ENCODE peak calls at places on chromosomes 2 and 18, in ten cellular contexts. One of them, this sample, is unnamed.

GRCh38 chr2:238270606-238271005 is 17.8 kb downstream of the PER2 start:
- DNase-seq in OCI-LY7: no peak
- DNase-seq in neuronal stem cell: no peak
- DNase-seq in hepatocyte: no peak
- DNase-seq in pancreas: peak
- DNase-seq in Panc1: no peak
- DNase-seq in GM23338: no peak
- DNase-seq in body of pancreas: no peak
- DNase-seq in substantia nigra: no peak
- DNase-seq in transverse colon: no peak
- DNase-seq in this sample: no peak

GRCh38 chr2:69141081-69141480 is 128.1 kb downstream of the ANTXR1 start:
- DNase-seq in OCI-LY7: no peak
- DNase-seq in neuronal stem cell: no peak
- DNase-seq in hepatocyte: no peak
- DNase-seq in pancreas: no peak
- DNase-seq in Panc1: no peak
- DNase-seq in GM23338: no peak
- DNase-seq in body of pancreas: no peak
- DNase-seq in substantia nigra: no peak
- DNase-seq in transverse colon: no peak
- DNase-seq in this sample: no peak

GRCh38 chr2:70767094-70767698 is 804 bp downstream of the ADD2 start:
- DNase-seq in OCI-LY7: no peak
- DNase-seq in neuronal stem cell: no peak
- DNase-seq in hepatocyte: peak
- DNase-seq in pancreas: peak
- DNase-seq in Panc1: no peak
- DNase-seq in GM23338: peak
- DNase-seq in body of pancreas: no peak
- DNase-seq in substantia nigra: no peak
- DNase-seq in transverse colon: no peak
- DNase-seq in this sample: no peak

GRCh38 chr2:74078467-74078866 is 69.2 kb downstream of the BOLA3 start:
- DNase-seq in OCI-LY7: no peak
- DNase-seq in neuronal stem cell: no peak
- DNase-seq in hepatocyte: no peak
- DNase-seq in pancreas: no peak
- DNase-seq in Panc1: no peak
- DNase-seq in GM23338: no peak
- DNase-seq in body of pancreas: no peak
- DNase-seq in substantia nigra: no peak
- DNase-seq in transverse colon: no peak
- DNase-seq in this sample: no peak

GRCh38 chr2:39228413-39229209 is 15.2 kb downstream of the CDKL4 start:
- DNase-seq in OCI-LY7: peak
- DNase-seq in neuronal stem cell: peak
- DNase-seq in hepatocyte: no peak
- DNase-seq in pancreas: no peak
- DNase-seq in Panc1: no peak
- DNase-seq in GM23338: peak
- DNase-seq in body of pancreas: no peak
- DNase-seq in substantia nigra: no peak
- DNase-seq in transverse colon: no peak
- DNase-seq in this sample: no peak

GRCh38 chr2:38433607-38433975 is 56.5 kb upstream of the ATL2 start:
- DNase-seq in OCI-LY7: no peak
- DNase-seq in neuronal stem cell: no peak
- DNase-seq in hepatocyte: no peak
- DNase-seq in pancreas: no peak
- DNase-seq in Panc1: no peak
- DNase-seq in GM23338: no peak
- DNase-seq in body of pancreas: no peak
- DNase-seq in substantia nigra: no peak
- DNase-seq in transverse colon: no peak
- DNase-seq in this sample: peak

GRCh38 chr2:61763605-61764034 is 90.2 kb downstream of the FAM161A start:
- DNase-seq in OCI-LY7: no peak
- DNase-seq in neuronal stem cell: no peak
- DNase-seq in hepatocyte: peak
- DNase-seq in pancreas: peak
- DNase-seq in Panc1: peak
- DNase-seq in GM23338: no peak
- DNase-seq in body of pancreas: peak
- DNase-seq in substantia nigra: no peak
- DNase-seq in transverse colon: peak
- DNase-seq in this sample: peak

GRCh38 chr2:45765847-45766254 is 114.4 kb downstream of the PRKCE start:
- DNase-seq in OCI-LY7: no peak
- DNase-seq in neuronal stem cell: no peak
- DNase-seq in hepatocyte: peak
- DNase-seq in pancreas: no peak
- DNase-seq in Panc1: no peak
- DNase-seq in GM23338: no peak
- DNase-seq in body of pancreas: peak
- DNase-seq in substantia nigra: no peak
- DNase-seq in transverse colon: peak
- DNase-seq in this sample: no peak

GRCh38 chr2:224772494-224772893 is 56.3 kb upstream of the CCDC195 start:
- DNase-seq in OCI-LY7: no peak
- DNase-seq in neuronal stem cell: no peak
- DNase-seq in hepatocyte: no peak
- DNase-seq in pancreas: no peak
- DNase-seq in Panc1: no peak
- DNase-seq in GM23338: no peak
- DNase-seq in body of pancreas: no peak
- DNase-seq in substantia nigra: no peak
- DNase-seq in transverse colon: no peak
- DNase-seq in this sample: no peak

GRCh38 chr2:235162070-235162469 is 210.3 kb downstream of the SH3BP4 start:
- DNase-seq in OCI-LY7: no peak
- DNase-seq in neuronal stem cell: no peak
- DNase-seq in hepatocyte: no peak
- DNase-seq in pancreas: no peak
- DNase-seq in Panc1: no peak
- DNase-seq in GM23338: no peak
- DNase-seq in body of pancreas: no peak
- DNase-seq in substantia nigra: no peak
- DNase-seq in transverse colon: no peak
- DNase-seq in this sample: no peak

GRCh38 chr2:99810241-99810640 is 320.4 kb upstream of the REV1 start:
- DNase-seq in OCI-LY7: no peak
- DNase-seq in neuronal stem cell: no peak
- DNase-seq in hepatocyte: no peak
- DNase-seq in pancreas: no peak
- DNase-seq in Panc1: no peak
- DNase-seq in GM23338: no peak
- DNase-seq in body of pancreas: no peak
- DNase-seq in substantia nigra: no peak
- DNase-seq in transverse colon: no peak
- DNase-seq in this sample: peak

GRCh38 chr18:75173125-75173432 is 35.9 kb downstream of the PTGR3 start:
- DNase-seq in OCI-LY7: peak
- DNase-seq in neuronal stem cell: no peak
- DNase-seq in hepatocyte: peak
- DNase-seq in pancreas: no peak
- DNase-seq in Panc1: no peak
- DNase-seq in GM23338: peak
- DNase-seq in body of pancreas: no peak
- DNase-seq in substantia nigra: no peak
- DNase-seq in transverse colon: no peak
- DNase-seq in this sample: no peak

DNA sequence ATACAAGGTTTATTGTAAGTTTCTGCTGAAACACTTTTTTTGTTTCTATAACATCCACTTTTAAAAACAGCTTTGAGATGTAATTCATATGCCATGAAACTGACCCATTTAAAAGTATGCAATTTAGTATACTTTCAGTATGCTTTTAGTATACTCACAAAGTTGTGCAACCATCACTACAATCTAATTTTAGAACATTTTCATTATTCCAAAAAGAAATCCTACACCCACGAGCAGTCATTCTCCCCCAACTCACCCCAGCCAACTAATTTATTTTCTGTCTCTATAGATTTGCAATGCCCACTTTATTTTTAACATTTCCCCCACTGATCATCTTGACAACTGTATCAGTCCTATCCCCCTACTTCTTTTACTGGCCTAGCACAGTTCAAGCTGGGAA is 39.1 kb downstream of the FAM98A start:
- DNase-seq in OCI-LY7: no peak
- DNase-seq in neuronal stem cell: no peak
- DNase-seq in hepatocyte: no peak
- DNase-seq in pancreas: no peak
- DNase-seq in Panc1: no peak
- DNase-seq in GM23338: no peak
- DNase-seq in body of pancreas: no peak
- DNase-seq in substantia nigra: no peak
- DNase-seq in transverse colon: no peak
- DNase-seq in this sample: no peak
- H3K27ac ChIP-seq in OCI-LY7: no peak
- H3K27ac ChIP-seq in neuronal stem cell: no peak
- H3K27ac ChIP-seq in hepatocyte: peak
- H3K27ac ChIP-seq in pancreas: no peak
- H3K27ac ChIP-seq in Panc1: no peak
- H3K27ac ChIP-seq in GM23338: no peak
- H3K27ac ChIP-seq in body of pancreas: no peak
- H3K27ac ChIP-seq in substantia nigra: no peak
- H3K27ac ChIP-seq in transverse colon: no peak
- H3K27ac ChIP-seq in this sample: no peak

GRCh38 chr2:23241611-23242245 is 143.3 kb upstream of the KLHL29 start:
- DNase-seq in OCI-LY7: no peak
- DNase-seq in neuronal stem cell: no peak
- DNase-seq in hepatocyte: no peak
- DNase-seq in pancreas: no peak
- DNase-seq in Panc1: no peak
- DNase-seq in GM23338: no peak
- DNase-seq in body of pancreas: no peak
- DNase-seq in substantia nigra: no peak
- DNase-seq in transverse colon: no peak
- DNase-seq in this sample: no peak

GRCh38 chr2:23241106-23241505 is 143.9 kb upstream of the KLHL29 start:
- DNase-seq in OCI-LY7: no peak
- DNase-seq in neuronal stem cell: no peak
- DNase-seq in hepatocyte: no peak
- DNase-seq in pancreas: no peak
- DNase-seq in Panc1: no peak
- DNase-seq in GM23338: no peak
- DNase-seq in body of pancreas: no peak
- DNase-seq in substantia nigra: no peak
- DNase-seq in transverse colon: no peak
- DNase-seq in this sample: no peak

GRCh38 chr2:23246992-23247683 is 137.8 kb upstream of the KLHL29 start:
- DNase-seq in OCI-LY7: no peak
- DNase-seq in neuronal stem cell: no peak
- DNase-seq in hepatocyte: no peak
- DNase-seq in pancreas: no peak
- DNase-seq in Panc1: no peak
- DNase-seq in GM23338: no peak
- DNase-seq in body of pancreas: no peak
- DNase-seq in substantia nigra: no peak
- DNase-seq in transverse colon: no peak
- DNase-seq in this sample: no peak

GRCh38 chr2:23244656-23245055 is 140.3 kb upstream of the KLHL29 start:
- DNase-seq in OCI-LY7: no peak
- DNase-seq in neuronal stem cell: no peak
- DNase-seq in hepatocyte: no peak
- DNase-seq in pancreas: no peak
- DNase-seq in Panc1: no peak
- DNase-seq in GM23338: no peak
- DNase-seq in body of pancreas: no peak
- DNase-seq in substantia nigra: no peak
- DNase-seq in transverse colon: no peak
- DNase-seq in this sample: no peak

DNA sequence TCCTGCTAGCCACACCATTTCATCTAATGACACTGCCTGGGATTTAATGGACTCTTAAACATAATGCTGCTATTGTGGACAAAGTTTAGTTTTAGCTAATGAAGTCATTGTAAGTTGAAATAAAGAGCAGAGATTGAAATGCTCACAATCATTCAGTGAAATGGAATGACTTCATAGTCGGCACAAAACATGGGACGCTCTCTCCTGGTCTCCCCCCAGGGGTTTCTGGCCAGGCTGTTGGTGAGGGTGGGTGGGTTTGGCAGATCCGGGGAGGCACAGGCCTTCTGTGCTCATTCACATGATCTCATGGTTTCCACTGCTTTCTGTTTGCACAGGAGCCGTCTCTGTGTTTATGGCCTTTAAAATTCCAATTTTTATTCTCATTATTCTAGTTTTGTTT is 141.7 kb upstream of the KLHL29 start:
- DNase-seq in OCI-LY7: no peak
- DNase-seq in neuronal stem cell: no peak
- DNase-seq in hepatocyte: no peak
- DNase-seq in pancreas: no peak
- DNase-seq in Panc1: no peak
- DNase-seq in GM23338: no peak
- DNase-seq in body of pancreas: no peak
- DNase-seq in substantia nigra: no peak
- DNase-seq in transverse colon: no peak
- DNase-seq in this sample: no peak
- H3K27ac ChIP-seq in OCI-LY7: no peak
- H3K27ac ChIP-seq in neuronal stem cell: no peak
- H3K27ac ChIP-seq in hepatocyte: no peak
- H3K27ac ChIP-seq in pancreas: no peak
- H3K27ac ChIP-seq in Panc1: no peak
- H3K27ac ChIP-seq in GM23338: no peak
- H3K27ac ChIP-seq in body of pancreas: no peak
- H3K27ac ChIP-seq in substantia nigra: no peak
- H3K27ac ChIP-seq in transverse colon: peak
- H3K27ac ChIP-seq in this sample: no peak

DNA sequence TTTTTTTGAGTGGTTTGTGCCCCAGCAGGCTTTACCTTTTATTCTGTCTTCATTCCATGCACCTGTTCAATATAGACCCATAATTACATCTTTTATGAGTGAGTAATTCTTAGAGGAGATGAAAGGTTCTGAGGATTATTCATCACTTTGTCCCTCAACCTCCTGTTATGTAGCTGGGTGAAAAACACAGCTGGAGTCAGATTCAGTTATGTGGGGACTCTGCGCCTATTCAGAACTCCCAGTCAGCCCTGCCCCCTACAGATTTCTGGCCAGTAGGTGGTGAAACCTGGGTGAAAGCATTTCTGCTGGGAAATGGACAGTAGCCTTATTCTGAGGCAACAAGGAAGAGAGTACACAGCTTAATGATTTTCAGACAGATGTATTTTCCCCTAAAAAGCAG is 107.8 kb downstream of the MGAT5 start:
- DNase-seq in OCI-LY7: no peak
- DNase-seq in neuronal stem cell: no peak
- DNase-seq in hepatocyte: no peak
- DNase-seq in pancreas: no peak
- DNase-seq in Panc1: no peak
- DNase-seq in GM23338: no peak
- DNase-seq in body of pancreas: no peak
- DNase-seq in substantia nigra: no peak
- DNase-seq in transverse colon: no peak
- DNase-seq in this sample: no peak
- H3K27ac ChIP-seq in OCI-LY7: no peak
- H3K27ac ChIP-seq in neuronal stem cell: no peak
- H3K27ac ChIP-seq in hepatocyte: no peak
- H3K27ac ChIP-seq in pancreas: no peak
- H3K27ac ChIP-seq in Panc1: no peak
- H3K27ac ChIP-seq in GM23338: no peak
- H3K27ac ChIP-seq in body of pancreas: no peak
- H3K27ac ChIP-seq in substantia nigra: peak
- H3K27ac ChIP-seq in transverse colon: no peak
- H3K27ac ChIP-seq in this sample: no peak

GRCh38 chr18:55778731-55779460 is 190.9 kb upstream of the TCF4 start:
- DNase-seq in OCI-LY7: no peak
- DNase-seq in neuronal stem cell: no peak
- DNase-seq in hepatocyte: no peak
- DNase-seq in pancreas: no peak
- DNase-seq in Panc1: no peak
- DNase-seq in GM23338: peak
- DNase-seq in body of pancreas: no peak
- DNase-seq in substantia nigra: peak
- DNase-seq in transverse colon: no peak
- DNase-seq in this sample: no peak
- H3K27ac ChIP-seq in OCI-LY7: no peak
- H3K27ac ChIP-seq in neuronal stem cell: no peak
- H3K27ac ChIP-seq in hepatocyte: no peak
- H3K27ac ChIP-seq in pancreas: no peak
- H3K27ac ChIP-seq in Panc1: no peak
- H3K27ac ChIP-seq in GM23338: no peak
- H3K27ac ChIP-seq in body of pancreas: no peak
- H3K27ac ChIP-seq in substantia nigra: peak
- H3K27ac ChIP-seq in transverse colon: peak
- H3K27ac ChIP-seq in this sample: peak